ENCODE peak calls at places on chromosomes 11 and 22, in four cellular contexts. Z is endothelial cell of umbilical vein, T is GM12865, X is lower leg skin. F is an unnamed sample.

GRCh38 chr11:20530942-20531703 is 68.3 kb upstream of the SLC6A5 start:
- DNase-seq in X (no peak), Z (no peak), T (peak), F (no peak)

GRCh38 chr11:62980133-62980760 is 4.5 kb downstream of the SLC22A6 start:
- DNase-seq in T (no peak), Z (peak), X (no peak), F (no peak)

GRCh38 chr11:9138133-9138453 is 46.7 kb upstream of the SCUBE2 start:
- DNase-seq in T (no peak), X (no peak), Z (no peak), F (no peak)

GRCh38 chr11:33694346-33695050 is 6.1 kb downstream of the C11orf91 start:
- DNase-seq in X (no peak), T (no peak), Z (no peak), F (no peak)

GRCh38 chr11:72985645-72986044 is 156.5 kb downstream of the FCHSD2 start:
- DNase-seq in X (no peak), T (no peak), Z (peak), F (no peak)

GRCh38 chr22:45645526-45646414 is 25.9 kb upstream of the ATXN10 start:
- DNase-seq in X (peak), T (peak), Z (peak), F (peak)

GRCh38 chr11:78832226-78832947 is 257.7 kb upstream of the NARS2 start:
- DNase-seq in X (no peak), T (no peak), Z (no peak), F (no peak)

GRCh38 chr11:64415996-64416728 is 57.2 kb downstream of the RPS6KA4 start:
- DNase-seq in T (no peak), Z (no peak), X (no peak), F (no peak)

GRCh38 chr11:70842701-70843100 is 409.7 kb downstream of the SHANK2 start:
- DNase-seq in Z (no peak), T (no peak), X (no peak), F (no peak)

GRCh38 chr22:31952459-31952858 is 8.1 kb downstream of the YWHAH start:
- DNase-seq in X (no peak), T (no peak), Z (peak), F (no peak)

GRCh38 chr11:29119691-29120328 is 897.0 kb downstream of the KCNA4 start:
- DNase-seq in T (no peak), Z (peak), X (no peak), F (no peak)

GRCh38 chr11:70570693-70571395 is 172.5 kb downstream of the CTTN start:
- DNase-seq in X (no peak), T (no peak), Z (no peak), F (peak)

GRCh38 chr11:105202844-105203548 is 63.4 kb upstream of the CARD18 start:
- DNase-seq in Z (peak), X (no peak), T (no peak), F (no peak)

GRCh38 chr11:70637186-70637800 is 239.0 kb downstream of the CTTN start:
- DNase-seq in X (no peak), T (no peak), Z (no peak), F (no peak)

GRCh38 chr11:17978553-17979287 is 34.1 kb downstream of the SERGEF start:
- DNase-seq in T (peak), X (no peak), Z (peak), F (no peak)

GRCh38 chr11:60077216-60077817 is 11.1 kb upstream of the MS4A2 start:
- DNase-seq in T (no peak), Z (peak), X (no peak), F (no peak)

GRCh38 chr11:2315395-2316168 is 13.8 kb downstream of the TSPAN32 start:
- DNase-seq in Z (no peak), X (no peak), T (no peak), F (peak)

GRCh38 chr11:14290422-14290821 is 68.6 kb downstream of the RRAS2 start:
- DNase-seq in X (no peak), Z (no peak), T (no peak), F (no peak)

GRCh38 chr22:31143537-31143936 is 3.2 kb upstream of the PLA2G3 start:
- DNase-seq in Z (no peak), T (no peak), X (no peak), F (peak)

GRCh38 chr11:444397-445144 is 2.8 kb upstream of the ANO9 start:
- DNase-seq in X (no peak), Z (no peak), T (no peak), F (peak)

GRCh38 chr11:133906241-133906640 is 50.5 kb downstream of the IGSF9B start:
- DNase-seq in Z (no peak), X (no peak), T (no peak), F (peak)

GRCh38 chr22:29004647-29005371 is 56.8 kb downstream of the C22orf31 start:
- DNase-seq in T (no peak), Z (peak), X (no peak), F (peak)

GRCh38 chr11:85040166-85040565 is 587.0 kb downstream of the DLG2 start:
- DNase-seq in Z (no peak), T (no peak), X (no peak), F (no peak)

GRCh38 chr11:82722236-82722635 is 11.4 kb downstream of the FAM181B start:
- DNase-seq in T (no peak), Z (no peak), X (no peak), F (no peak)

GRCh38 chr11:122706689-122707088 is 51.2 kb downstream of the UBASH3B start:
- DNase-seq in T (no peak), Z (no peak), X (no peak), F (no peak)

GRCh38 chr11:130122141-130122575 is 37.4 kb upstream of the ST14 start:
- DNase-seq in X (no peak), T (peak), Z (peak), F (no peak)

GRCh38 chr11:119419834-119420492 is 3.0 kb downstream of the THY1 start:
- DNase-seq in T (no peak), X (no peak), Z (no peak), F (no peak)

GRCh38 chr22:49582671-49583070 is 245.0 kb downstream of the BRD1 start:
- DNase-seq in T (no peak), Z (no peak), X (peak), F (no peak)

GRCh38 chr22:39220450-39220849 is 24.3 kb downstream of the PDGFB start:
- DNase-seq in T (no peak), X (peak), Z (no peak), F (peak)

GRCh38 chr11:67371549-67372231 is 1.7 kb downstream of the CLCF1 start:
- DNase-seq in Z (no peak), T (peak), X (no peak), F (peak)

GRCh38 chr11:71238285-71238875 is 14.0 kb downstream of the SHANK2 start:
- DNase-seq in Z (no peak), X (peak), T (no peak), F (peak)

GRCh38 chr11:92152245-92152644 is 72.4 kb upstream of the FAT3 start:
- DNase-seq in T (no peak), Z (no peak), X (no peak), F (no peak)

GRCh38 chr11:112885744-112886706 is 75.2 kb upstream of the NCAM1 start:
- DNase-seq in T (no peak), Z (no peak), X (no peak), F (no peak)

GRCh38 chr11:65440831-65441499 is 18.4 kb downstream of the NEAT1 start:
- DNase-seq in T (peak), Z (peak), X (peak), F (peak)

GRCh38 chr11:62842171-62842717 is 2.9 kb upstream of the WDR74 start:
- DNase-seq in T (peak), Z (no peak), X (peak), F (peak)

GRCh38 chr11:98862169-98862568 is 158.6 kb upstream of the CNTN5 start:
- DNase-seq in T (peak), X (no peak), Z (no peak), F (no peak)

GRCh38 chr11:11584937-11585336 is 36.9 kb downstream of the GALNT18 start:
- DNase-seq in Z (no peak), X (no peak), T (no peak), F (no peak)
- H3K4me3 ChIP-seq in Z (no peak), X (no peak), T (no peak), F (no peak)

GRCh38 chr11:125442946-125443345 is 53.1 kb downstream of the FEZ1 start:
- DNase-seq in Z (no peak), T (no peak), X (no peak), F (no peak)
- H3K4me3 ChIP-seq in Z (no peak), T (no peak), X (no peak), F (no peak)

DNA sequence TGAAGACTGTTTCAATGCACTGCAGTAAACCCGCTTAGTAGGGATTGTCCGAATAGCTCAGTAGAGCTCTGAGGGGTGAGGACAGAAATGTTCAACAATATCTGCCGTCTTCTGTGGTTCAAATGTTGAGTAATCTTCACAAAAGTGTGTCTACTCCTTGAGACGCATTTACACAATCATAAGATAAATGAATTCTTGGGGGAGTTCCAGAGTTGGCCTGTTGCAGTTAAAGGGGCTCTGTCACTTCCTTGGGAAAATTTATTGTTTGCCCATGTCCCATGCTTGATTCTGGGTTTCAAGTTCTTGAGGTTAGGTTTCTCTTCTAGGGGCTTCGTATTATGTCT is 614 bp downstream of the ANO3 start:
- DNase-seq in Z (no peak), X (no peak), T (no peak), F (no peak)
- H3K4me3 ChIP-seq in Z (no peak), X (no peak), T (no peak), F (no peak)

GRCh38 chr11:46102843-46103242 is 18.4 kb downstream of the PHF21A start:
- DNase-seq in Z (no peak), X (no peak), T (no peak), F (no peak)

GRCh38 chr11:46105902-46106301 is 15.4 kb downstream of the PHF21A start:
- DNase-seq in X (no peak), T (no peak), Z (no peak), F (no peak)

GRCh38 chr11:46105134-46105628 is 16.1 kb downstream of the PHF21A start:
- DNase-seq in X (no peak), T (no peak), Z (no peak), F (no peak)

GRCh38 chr11:46100670-46101069 is 20.6 kb downstream of the PHF21A start:
- DNase-seq in Z (no peak), X (no peak), T (peak), F (no peak)

GRCh38 chr11:46099973-46100335 is 21.3 kb downstream of the PHF21A start:
- DNase-seq in X (no peak), T (peak), Z (no peak), F (no peak)
- H3K4me3 ChIP-seq in X (no peak), T (peak), Z (no peak), F (peak)

GRCh38 chr22:21055564-21055834 is 9.8 kb downstream of the LRRC74B start:
- DNase-seq in T (no peak), X (no peak), Z (no peak), F (no peak)
- H3K4me3 ChIP-seq in T (no peak), X (no peak), Z (no peak), F (no peak)

F was measured in upper lobe of right lung.